ENCODE peak calls at places on chromosomes 4 and X, in seven cellular contexts. B is IMR-90, U is ascending aorta, C is WERI-Rb-1, I is GM12878, J is AG10803, D is neural progenitor cell. O is an unnamed sample.

GRCh38 chrX:72394518-72395163 is 88.9 kb upstream of the CITED1 start:
- DNase-seq in B (peak; percentile 50), U (no peak), C (no peak), I (no peak), J (peak; percentile 67), D (peak; percentile 19), O (no peak)

GRCh38 chr4:150176559-150176958 is 98.3 kb downstream of the DCLK2 start:
- DNase-seq in B (peak; percentile 55), U (no peak), C (no peak), I (no peak), J (peak; percentile 96), D (no peak), O (no peak)

GRCh38 chr4:169815606-169816005 is 57.9 kb upstream of the HPF1 start:
- DNase-seq in B (peak; percentile 13), U (no peak), C (no peak), I (no peak), J (peak; percentile 5), D (no peak), O (no peak)

GRCh38 chr4:12701384-12701783 is 782.8 kb downstream of the RAB28 start:
- DNase-seq in B (no peak), U (no peak), C (no peak), I (no peak), J (no peak), D (no peak), O (peak; percentile 39)

GRCh38 chr4:15719506-15719905 is 16.6 kb downstream of the BST1 start:
- DNase-seq in B (no peak), U (no peak), C (no peak), I (no peak), J (peak; percentile 45), D (no peak), O (no peak)

GRCh38 chr4:47686294-47686872 is 151.5 kb downstream of the CORIN start:
- DNase-seq in B (peak; percentile 38), U (no peak), C (peak; percentile 66), I (peak; percentile 13), J (peak; percentile 23), D (peak; percentile 58), O (peak; percentile 70)

GRCh38 chr4:123974419-123975105 is 578.0 kb downstream of the SPRY1 start:
- DNase-seq in B (no peak), U (no peak), C (no peak), I (no peak), J (peak; percentile 57), D (no peak), O (no peak)

GRCh38 chrX:47483310-47484268 is 567 bp upstream of the ZNF41 start:
- DNase-seq in B (peak; percentile 30), U (no peak), C (peak; percentile 11), I (no peak), J (peak; percentile 31), D (peak; percentile 52), O (no peak)

GRCh38 chr4:41413670-41414069 is 124.3 kb upstream of the LIMCH1 start:
- DNase-seq in B (no peak), U (no peak), C (peak; percentile 48), I (no peak), J (no peak), D (peak; percentile 8), O (no peak)

GRCh38 chr4:73281982-73282381 is 23.4 kb upstream of the ANKRD17 start:
- DNase-seq in B (no peak), U (no peak), C (no peak), I (no peak), J (no peak), D (no peak), O (no peak)

GRCh38 chr4:157739237-157739636 is 433.6 kb downstream of the GASK1B start:
- DNase-seq in B (no peak), U (no peak), C (no peak), I (no peak), J (no peak), D (no peak), O (no peak)

GRCh38 chrX:20637351-20637750 is 370.6 kb upstream of the RPS6KA3 start:
- DNase-seq in B (no peak), U (no peak), C (no peak), I (no peak), J (peak; percentile 6), D (no peak), O (no peak)

GRCh38 chrX:48613502-48614160 is 16.3 kb downstream of the WDR13 start:
- DNase-seq in B (peak; percentile 38), U (no peak), C (no peak), I (no peak), J (peak; percentile 21), D (no peak), O (no peak)

GRCh38 chrX:150148749-150149672 is 210.7 kb upstream of the EOLA2 start:
- DNase-seq in B (peak; percentile 16), U (no peak), C (no peak), I (no peak), J (no peak), D (no peak), O (no peak)

GRCh38 chr4:143375326-143376073 is 38.8 kb downstream of the GAB1 start:
- DNase-seq in B (no peak), U (no peak), C (peak; percentile 34), I (no peak), J (no peak), D (peak; percentile 39), O (peak; percentile 74)

GRCh38 chr4:174119818-174120217 is 163.6 kb downstream of the FBXO8 start:
- DNase-seq in B (no peak), U (no peak), C (no peak), I (no peak), J (no peak), D (peak; percentile 6), O (no peak)

GRCh38 chr4:174122705-174123104 is 160.8 kb downstream of the FBXO8 start:
- DNase-seq in B (no peak), U (no peak), C (no peak), I (no peak), J (peak; percentile 44), D (no peak), O (no peak)

GRCh38 chr4:174118171-174118570 is 165.3 kb downstream of the FBXO8 start:
- DNase-seq in B (no peak), U (no peak), C (no peak), I (no peak), J (no peak), D (no peak), O (no peak)

GRCh38 chr4:174119051-174119450 is 164.4 kb downstream of the FBXO8 start:
- DNase-seq in B (peak; percentile 51), U (no peak), C (no peak), I (no peak), J (peak; percentile 75), D (no peak), O (no peak)

GRCh38 chr4:174120446-174121142 is 162.9 kb downstream of the FBXO8 start:
- DNase-seq in B (peak; percentile 72), U (no peak), C (peak; percentile 81), I (no peak), J (peak; percentile 88), D (peak; percentile 70), O (peak; percentile 52)
- TF ChIP-seq CTCF in B (peak; percentile 61), U (peak; percentile 50), C (peak; percentile 62), I (peak; percentile 52), J (peak; percentile 65), D (peak; percentile 66), O (peak; percentile 46)

GRCh38 chr4:145498430-145498829 is 16.8 kb downstream of the SMAD1 start:
- DNase-seq in B (no peak), U (no peak), C (no peak), I (no peak), J (no peak), D (no peak), O (peak; percentile 67)
- H3K4me3 ChIP-seq in B (no peak overlapping the region), U (no peak overlapping the region), C (no peak overlapping the region), I (no peak overlapping the region), J (no peak overlapping the region), D (no peak overlapping the region), O (peak overlapping the region; percentile 10)

DNA sequence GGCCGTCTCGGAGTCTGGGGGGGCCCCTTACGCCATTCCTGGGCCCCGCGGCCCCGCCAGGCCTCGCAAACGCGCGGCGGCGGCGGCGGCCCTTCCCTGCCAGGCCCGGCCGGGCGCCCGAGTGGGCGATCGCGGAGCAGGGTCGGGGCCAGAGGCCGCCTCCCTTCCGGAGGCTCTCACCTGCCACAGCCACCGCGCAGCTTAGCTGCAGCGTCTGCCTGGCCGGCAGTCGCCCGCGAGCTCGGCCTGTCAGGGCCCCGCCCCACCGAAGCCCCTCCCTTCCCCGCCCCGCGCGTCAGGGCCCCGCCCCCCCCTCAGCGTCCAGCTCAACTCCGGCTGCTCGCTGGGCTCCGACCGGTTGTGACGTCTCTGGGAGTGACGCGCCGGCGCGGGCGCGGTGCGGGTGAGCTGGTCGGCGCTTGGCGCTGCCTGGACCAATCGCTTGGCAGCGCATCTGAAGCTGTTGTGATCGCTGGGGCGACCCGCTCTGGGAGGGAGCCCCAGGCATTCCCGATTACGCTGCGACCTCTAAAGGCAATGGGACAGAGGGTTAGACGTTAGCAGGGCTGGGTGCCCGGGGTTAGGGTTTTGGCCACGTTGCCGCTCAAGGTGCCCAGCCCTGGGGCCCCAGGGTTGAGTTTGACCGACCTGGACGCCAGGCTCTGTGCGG is at the start of gene SLC10A3:
- DNase-seq in B (peak; percentile 92), U (peak; percentile 74), C (peak; percentile 98), I (peak; percentile 67), J (peak; percentile 89), D (peak; percentile 95), O (peak; percentile 96)
- TF ChIP-seq CTCF in B (peak; percentile 10), U (no peak), C (peak; percentile 30), I (peak; percentile 19), J (no peak), D (peak; percentile 24), O (no peak)

GRCh38 chr4:107854326-107855030 is 29.7 kb downstream of the SGMS2 start:
- DNase-seq in B (peak; percentile 14), U (no peak), C (no peak), I (no peak), J (peak; percentile 57), D (no peak), O (no peak)

GRCh38 chr4:107856901-107857300 is 32.2 kb downstream of the SGMS2 start:
- DNase-seq in B (no peak), U (no peak), C (no peak), I (no peak), J (no peak), D (no peak), O (no peak)

GRCh38 chr4:107855723-107856122 is 31.0 kb downstream of the SGMS2 start:
- DNase-seq in B (no peak), U (no peak), C (no peak), I (no peak), J (no peak), D (no peak), O (no peak)

GRCh38 chr4:107850438-107850837 is 25.7 kb downstream of the SGMS2 start:
- DNase-seq in B (no peak), U (no peak), C (no peak), I (no peak), J (no peak), D (no peak), O (no peak)

DNA sequence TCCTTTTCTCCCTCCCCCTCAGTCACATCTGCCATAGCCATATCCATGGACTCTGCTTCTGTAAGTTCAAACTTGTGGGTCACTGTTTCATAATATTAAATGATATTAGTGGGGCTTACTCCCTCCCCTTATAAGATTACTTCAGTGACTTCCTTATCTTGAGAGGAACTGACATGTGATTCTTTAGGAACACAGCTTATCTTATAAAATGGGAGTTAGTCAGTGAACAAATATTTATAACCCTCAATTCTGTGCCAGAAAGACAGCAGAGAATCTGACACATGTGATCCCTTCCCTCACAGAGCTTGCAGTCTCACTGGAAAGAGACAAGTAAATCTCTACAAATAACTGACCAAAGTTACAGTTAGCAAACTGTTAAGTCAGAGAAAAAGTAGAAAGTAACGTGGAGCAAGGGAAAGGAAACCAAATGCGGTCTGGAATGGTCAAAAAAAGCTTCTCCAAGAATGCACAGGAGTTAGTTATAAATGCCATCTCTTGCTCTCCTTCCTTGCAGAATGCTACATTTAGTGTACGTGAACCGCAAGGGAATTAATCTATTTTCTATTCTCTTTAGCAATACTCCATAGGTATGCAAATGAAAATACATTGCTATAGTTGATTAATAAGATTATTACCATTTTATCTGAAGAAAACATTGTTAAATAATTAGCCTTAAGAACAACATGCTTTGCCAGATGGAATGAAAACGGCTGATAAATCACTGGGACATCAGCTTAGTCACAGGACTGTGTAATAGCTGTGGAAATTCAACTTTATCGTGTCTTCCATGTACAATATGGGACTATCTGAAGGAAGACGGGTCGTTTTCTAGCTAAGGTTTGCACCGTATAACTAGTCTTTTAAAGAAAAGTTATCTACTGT is 29.0 kb downstream of the SGMS2 start:
- DNase-seq in B (peak; percentile 72), U (no peak), C (no peak), I (no peak), J (peak; percentile 54), D (no peak), O (no peak)
- H3K4me3 ChIP-seq in B (no peak overlapping the region), U (peak overlapping the region; percentile 9), C (no peak overlapping the region), I (no peak overlapping the region), J (peak overlapping the region; percentile 15), D (no peak overlapping the region), O (no peak overlapping the region)

O was measured in GM12865.